ENCODE peak calls at places on chromosomes 2 and 18, in four cellular contexts. One of them, this sample, is unnamed.

GRCh38 chr2:70939847-70940580 is 4.3 kb downstream of the ATP6V1B1 start:
- DNase-seq in HEK293T: no peak
- DNase-seq in HepG2: no peak
- DNase-seq in GM12878: no peak
- DNase-seq in this sample: no peak

GRCh38 chr2:28096421-28096820 is 205.9 kb downstream of the BABAM2 start:
- DNase-seq in HEK293T: no peak
- DNase-seq in HepG2: no peak
- DNase-seq in GM12878: no peak
- DNase-seq in this sample: no peak

GRCh38 chr2:129742415-129742814 is 237.1 kb upstream of the RAB6C start:
- DNase-seq in HEK293T: no peak
- DNase-seq in HepG2: no peak
- DNase-seq in GM12878: no peak
- DNase-seq in this sample: no peak

GRCh38 chr2:150919899-150920298 is 341.8 kb downstream of the RBM43 start:
- DNase-seq in HEK293T: no peak
- DNase-seq in HepG2: no peak
- DNase-seq in GM12878: no peak
- DNase-seq in this sample: no peak

GRCh38 chr2:144225077-144225476 is 294.8 kb downstream of the ZEB2 start:
- DNase-seq in HEK293T: no peak
- DNase-seq in HepG2: no peak
- DNase-seq in GM12878: no peak
- DNase-seq in this sample: no peak

GRCh38 chr2:178163395-178163794 is 30.9 kb upstream of the OSBPL6 start:
- DNase-seq in HEK293T: no peak
- DNase-seq in HepG2: no peak
- DNase-seq in GM12878: no peak
- DNase-seq in this sample: no peak

GRCh38 chr2:59190518-59190917 is 949.4 kb upstream of the FANCL start:
- DNase-seq in HEK293T: no peak
- DNase-seq in HepG2: no peak
- DNase-seq in GM12878: no peak
- DNase-seq in this sample: no peak

GRCh38 chr2:185219981-185220380 is 518.6 kb upstream of the FSIP2 start:
- DNase-seq in HEK293T: no peak
- DNase-seq in HepG2: peak; percentile 13
- DNase-seq in GM12878: no peak
- DNase-seq in this sample: no peak

GRCh38 chr2:17518212-17519154 is at the start of gene RAD51AP2:
- DNase-seq in HEK293T: peak; percentile 80
- DNase-seq in HepG2: peak; percentile 60
- DNase-seq in GM12878: peak; percentile 40
- DNase-seq in this sample: peak; percentile 91

GRCh38 chr2:139924070-139924469 is 1143.9 kb upstream of the NXPH2 start:
- DNase-seq in HEK293T: no peak
- DNase-seq in HepG2: no peak
- DNase-seq in GM12878: no peak
- DNase-seq in this sample: no peak

GRCh38 chr2:46266134-46266533 is 31.1 kb upstream of the EPAS1 start:
- DNase-seq in HEK293T: no peak
- DNase-seq in HepG2: no peak
- DNase-seq in GM12878: no peak
- DNase-seq in this sample: no peak

GRCh38 chr18:62867521-62867920 is 152.2 kb downstream of the PHLPP1 start:
- DNase-seq in HEK293T: no peak
- DNase-seq in HepG2: no peak
- DNase-seq in GM12878: no peak
- DNase-seq in this sample: no peak

GRCh38 chr18:26458526-26459232 is 89.7 kb downstream of the KCTD1 start:
- DNase-seq in HEK293T: no peak
- DNase-seq in HepG2: no peak
- DNase-seq in GM12878: peak; percentile 70
- DNase-seq in this sample: no peak

GRCh38 chr18:55268146-55268545 is 308.9 kb upstream of the CCDC68 start:
- DNase-seq in HEK293T: no peak
- DNase-seq in HepG2: no peak
- DNase-seq in GM12878: peak; percentile 94
- DNase-seq in this sample: no peak

GRCh38 chr2:29450823-29451222 is 335.6 kb downstream of the CLIP4 start:
- DNase-seq in HEK293T: no peak
- DNase-seq in HepG2: no peak
- DNase-seq in GM12878: no peak
- DNase-seq in this sample: no peak

GRCh38 chr18:14997367-14997766 is 249.4 kb downstream of the ANKRD30B start:
- DNase-seq in HEK293T: no peak
- DNase-seq in HepG2: no peak
- DNase-seq in GM12878: no peak
- DNase-seq in this sample: no peak

GRCh38 chr2:186544255-186544675 is 45.6 kb upstream of the ITGAV start:
- DNase-seq in HEK293T: no peak
- DNase-seq in HepG2: peak; percentile 93
- DNase-seq in GM12878: no peak
- DNase-seq in this sample: no peak

GRCh38 chr2:119015849-119016248 is 73.9 kb downstream of the MARCO start:
- DNase-seq in HEK293T: peak; percentile 17
- DNase-seq in HepG2: no peak
- DNase-seq in GM12878: no peak
- DNase-seq in this sample: no peak

GRCh38 chr2:11395971-11396689 is 51.7 kb upstream of the ROCK2 start:
- DNase-seq in HEK293T: no peak
- DNase-seq in HepG2: no peak
- DNase-seq in GM12878: no peak
- DNase-seq in this sample: no peak

GRCh38 chr2:205775091-205775876 is 93.0 kb downstream of the NRP2 start:
- DNase-seq in HEK293T: no peak
- DNase-seq in HepG2: no peak
- DNase-seq in GM12878: no peak
- DNase-seq in this sample: no peak

GRCh38 chr2:205774028-205774427 is 91.7 kb downstream of the NRP2 start:
- DNase-seq in HEK293T: no peak
- DNase-seq in HepG2: no peak
- DNase-seq in GM12878: no peak
- DNase-seq in this sample: no peak

GRCh38 chr2:205771666-205772065 is 89.4 kb downstream of the NRP2 start:
- DNase-seq in HEK293T: no peak
- DNase-seq in HepG2: no peak
- DNase-seq in GM12878: no peak
- DNase-seq in this sample: no peak

GRCh38 chr2:205771063-205771462 is 88.8 kb downstream of the NRP2 start:
- DNase-seq in HEK293T: no peak
- DNase-seq in HepG2: no peak
- DNase-seq in GM12878: no peak
- DNase-seq in this sample: no peak

GRCh38 chr2:205772983-205773382 is 90.7 kb downstream of the NRP2 start:
- DNase-seq in HEK293T: no peak
- DNase-seq in HepG2: no peak
- DNase-seq in GM12878: no peak
- DNase-seq in this sample: no peak
- TF ChIP-seq TARDBP in HEK293T: no peak
- TF ChIP-seq TARDBP in HepG2: no peak
- TF ChIP-seq TARDBP in GM12878: no peak
- TF ChIP-seq TARDBP in this sample: no peak

GRCh38 chr18:6734746-6735430 is 5.4 kb downstream of the ARHGAP28 start:
- DNase-seq in HEK293T: no peak
- DNase-seq in HepG2: no peak
- DNase-seq in GM12878: no peak
- DNase-seq in this sample: no peak
- TF ChIP-seq TARDBP in HEK293T: no peak
- TF ChIP-seq TARDBP in HepG2: no peak
- TF ChIP-seq TARDBP in GM12878: no peak
- TF ChIP-seq TARDBP in this sample: no peak

GRCh38 chr18:56645415-56646016 is 5.6 kb upstream of the WDR7 start:
- DNase-seq in HEK293T: no peak
- DNase-seq in HepG2: no peak
- DNase-seq in GM12878: no peak
- DNase-seq in this sample: no peak

GRCh38 chr18:56650056-56650455 is 1.1 kb upstream of the WDR7 start:
- DNase-seq in HEK293T: no peak
- DNase-seq in HepG2: no peak
- DNase-seq in GM12878: no peak
- DNase-seq in this sample: no peak

GRCh38 chr18:56648307-56648706 is 2.9 kb upstream of the WDR7 start:
- DNase-seq in HEK293T: no peak
- DNase-seq in HepG2: no peak
- DNase-seq in GM12878: no peak
- DNase-seq in this sample: no peak

GRCh38 chr18:56650944-56651770 is at the start of gene WDR7:
- DNase-seq in HEK293T: peak; percentile 75
- DNase-seq in HepG2: peak; percentile 94
- DNase-seq in GM12878: peak; percentile 91
- DNase-seq in this sample: peak; percentile 82

GRCh38 chr18:56647071-56647470 is 4.1 kb upstream of the WDR7 start:
- DNase-seq in HEK293T: no peak
- DNase-seq in HepG2: no peak
- DNase-seq in GM12878: no peak
- DNase-seq in this sample: no peak
- TF ChIP-seq TARDBP in HEK293T: no peak
- TF ChIP-seq TARDBP in HepG2: no peak
- TF ChIP-seq TARDBP in GM12878: no peak
- TF ChIP-seq TARDBP in this sample: no peak

GRCh38 chr2:53509827-53510785 is 257.5 kb upstream of the CHAC2 start:
- DNase-seq in HEK293T: peak; percentile 18
- DNase-seq in HepG2: no peak
- DNase-seq in GM12878: no peak
- DNase-seq in this sample: no peak
- TF ChIP-seq TARDBP in HEK293T: no peak
- TF ChIP-seq TARDBP in HepG2: no peak
- TF ChIP-seq TARDBP in GM12878: no peak
- TF ChIP-seq TARDBP in this sample: no peak

GRCh38 chr2:20064421-20064820 is 13.0 kb upstream of the LAPTM4A start:
- DNase-seq in HEK293T: no peak
- DNase-seq in HepG2: no peak
- DNase-seq in GM12878: no peak
- DNase-seq in this sample: no peak

GRCh38 chr2:20061940-20062339 is 10.5 kb upstream of the LAPTM4A start:
- DNase-seq in HEK293T: no peak
- DNase-seq in HepG2: no peak
- DNase-seq in GM12878: no peak
- DNase-seq in this sample: no peak

GRCh38 chr2:20062615-20063545 is 11.5 kb upstream of the LAPTM4A start:
- DNase-seq in HEK293T: no peak
- DNase-seq in HepG2: no peak
- DNase-seq in GM12878: no peak
- DNase-seq in this sample: no peak

GRCh38 chr2:20064841-20065240 is 13.4 kb upstream of the LAPTM4A start:
- DNase-seq in HEK293T: no peak
- DNase-seq in HepG2: no peak
- DNase-seq in GM12878: no peak
- DNase-seq in this sample: no peak

DNA sequence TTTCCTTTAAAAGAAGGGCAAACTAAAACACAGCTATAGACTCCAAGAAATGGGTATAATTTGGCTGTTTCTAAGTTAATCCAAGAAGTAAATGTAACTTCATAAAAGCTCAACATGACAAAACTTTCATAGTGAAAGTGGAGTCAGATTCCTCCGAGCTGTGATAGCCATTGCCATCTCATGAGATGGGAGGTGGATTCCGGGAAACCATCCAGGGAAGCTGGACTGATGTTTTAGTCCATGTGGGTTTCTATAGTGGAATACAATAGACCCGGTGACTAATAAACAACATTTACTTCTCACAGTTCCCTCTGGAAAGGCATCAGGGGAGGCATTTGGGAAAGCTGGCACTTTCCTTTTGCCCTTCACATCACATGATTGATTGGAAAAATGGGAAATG is 10.0 kb upstream of the LAPTM4A start:
- DNase-seq in HEK293T: no peak
- DNase-seq in HepG2: no peak
- DNase-seq in GM12878: no peak
- DNase-seq in this sample: no peak
- TF ChIP-seq TARDBP in HEK293T: no peak
- TF ChIP-seq TARDBP in HepG2: no peak
- TF ChIP-seq TARDBP in GM12878: no peak
- TF ChIP-seq TARDBP in this sample: no peak

DNA sequence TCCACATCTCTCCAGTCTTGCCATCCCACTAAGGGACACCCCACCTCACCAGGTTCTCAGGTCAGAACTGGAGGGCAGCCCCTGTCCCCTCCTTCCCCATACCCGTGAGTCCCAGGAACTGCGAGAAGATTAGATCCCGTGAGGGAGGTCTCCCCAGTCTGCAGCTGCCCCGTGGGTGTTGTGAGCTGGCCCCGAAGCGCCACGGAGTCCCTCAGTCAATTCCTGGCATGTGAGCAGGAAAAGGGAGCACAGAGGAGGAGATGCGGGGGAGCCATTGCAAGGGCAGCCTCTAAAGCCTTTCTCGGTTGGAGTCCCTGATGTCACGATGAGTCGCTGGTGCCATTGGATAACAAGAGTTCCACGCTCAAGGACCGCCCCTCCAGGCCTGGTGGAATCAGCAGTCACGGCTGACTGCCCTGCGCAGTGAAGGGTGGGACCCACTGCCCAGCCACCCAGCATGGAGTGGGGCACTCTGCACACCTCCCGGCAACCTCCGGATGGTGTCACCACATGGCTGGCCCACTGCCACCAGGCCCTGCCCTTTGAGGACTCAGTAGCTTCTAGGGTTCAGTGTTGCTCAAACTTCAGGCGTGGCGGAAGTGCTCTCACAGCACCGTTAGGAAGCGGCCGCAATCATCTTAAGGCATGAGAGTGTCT is 434.9 kb upstream of the MYT1L start:
- DNase-seq in HEK293T: no peak
- DNase-seq in HepG2: no peak
- DNase-seq in GM12878: no peak
- DNase-seq in this sample: no peak
- TF ChIP-seq TARDBP in HEK293T: no peak
- TF ChIP-seq TARDBP in HepG2: no peak
- TF ChIP-seq TARDBP in GM12878: no peak
- TF ChIP-seq TARDBP in this sample: no peak

GRCh38 chr2:231687133-231687852 is 21.0 kb upstream of the PTMA start:
- DNase-seq in HEK293T: peak; percentile 73
- DNase-seq in HepG2: peak; percentile 81
- DNase-seq in GM12878: no peak
- DNase-seq in this sample: peak; percentile 83
- TF ChIP-seq TARDBP in HEK293T: no peak
- TF ChIP-seq TARDBP in HepG2: peak; percentile 84
- TF ChIP-seq TARDBP in GM12878: no peak
- TF ChIP-seq TARDBP in this sample: no peak